ENCODE peak calls at places on chromosomes 11 and 22, in eight cellular contexts. O, E, T, X, Q, R, C and G are unnamed samples.

GRCh38 chr22:33303109-33303508 is 244.9 kb upstream of the SYN3 start:
- DNase-seq in Q (no peak), R (no peak), C (no peak), X (no peak), T (no peak), E (no peak), O (no peak), G (no peak)

GRCh38 chr11:65053826-65054503 is 4.4 kb downstream of the NAALADL1 start:
- DNase-seq in R (no peak), Q (no peak), E (no peak), C (no peak), O (no peak), X (no peak), T (no peak), G (no peak)

GRCh38 chr22:41181349-41182241 is 23.5 kb upstream of the L3MBTL2 start:
- DNase-seq in X (no peak), R (peak), T (no peak), E (no peak), O (peak), C (no peak), Q (no peak), G (peak)

GRCh38 chr11:73951797-73952196 is 971 bp downstream of the DNAJB13 start:
- DNase-seq in O (no peak), X (no peak), E (no peak), R (no peak), C (no peak), Q (no peak), T (no peak), G (no peak)

GRCh38 chr22:25139062-25139461 is 60.6 kb upstream of the CRYBB3 start:
- DNase-seq in R (no peak), E (peak), X (peak), T (no peak), Q (no peak), O (peak), C (no peak), G (no peak)

GRCh38 chr22:29260031-29260560 is 7.7 kb downstream of the RHBDD3 start:
- DNase-seq in T (no peak), Q (no peak), R (no peak), E (no peak), O (no peak), C (no peak), X (no peak), G (no peak)

GRCh38 chr11:76699461-76700091 is 29.0 kb upstream of the LRRC32 start:
- DNase-seq in R (peak), Q (no peak), X (no peak), O (no peak), T (no peak), C (no peak), E (no peak), G (no peak)

GRCh38 chr11:94516725-94517124 is 4.5 kb downstream of the C11orf97 start:
- DNase-seq in R (no peak), O (no peak), E (no peak), T (no peak), X (no peak), Q (no peak), C (no peak), G (no peak)

GRCh38 chr11:35477871-35478270 is 47.5 kb downstream of the PAMR1 start:
- DNase-seq in C (no peak), R (no peak), T (no peak), O (no peak), Q (no peak), X (no peak), E (no peak), G (no peak)

GRCh38 chr22:24117942-24118341 is 63.3 kb upstream of the SUSD2 start:
- DNase-seq in O (no peak), C (no peak), R (no peak), E (peak), T (no peak), Q (no peak), X (no peak), G (no peak)

GRCh38 chr11:63952570-63952969 is 13.8 kb downstream of the NAA40 start:
- DNase-seq in C (no peak), Q (no peak), R (no peak), T (no peak), E (no peak), O (no peak), X (no peak), G (no peak)

GRCh38 chr11:92131289-92131890 is 93.2 kb upstream of the FAT3 start:
- DNase-seq in C (no peak), E (no peak), Q (no peak), X (no peak), O (peak), R (peak), T (no peak), G (peak)

GRCh38 chr11:69492201-69492991 is 10.9 kb downstream of the LINC01488 start:
- DNase-seq in T (no peak), Q (no peak), E (no peak), O (no peak), C (no peak), R (no peak), X (no peak), G (no peak)

GRCh38 chr22:44304354-44304753 is 8.4 kb downstream of the SHISAL1 start:
- DNase-seq in C (no peak), R (peak), O (peak), E (no peak), T (no peak), Q (peak), X (no peak), G (peak)

GRCh38 chr11:118343981-118344521 is at the start of gene CD3G:
- DNase-seq in R (no peak), C (no peak), X (no peak), T (no peak), Q (no peak), E (no peak), O (no peak), G (no peak)

GRCh38 chr22:17285661-17286060 is 66.4 kb upstream of the ADA2 start:
- DNase-seq in T (no peak), C (no peak), X (no peak), Q (no peak), O (no peak), E (no peak), R (no peak), G (no peak)

GRCh38 chr22:50503475-50504145 is 3.9 kb downstream of the LMF2 start:
- DNase-seq in C (no peak), O (no peak), X (peak), R (no peak), E (peak), Q (no peak), T (no peak), G (no peak)

GRCh38 chr11:31106326-31106725 is 263.2 kb downstream of the DCDC1 start:
- DNase-seq in T (no peak), C (no peak), Q (no peak), R (no peak), O (no peak), E (peak), X (no peak), G (no peak)

GRCh38 chr22:37681001-37681424 is 5.1 kb upstream of the NOL12 start:
- DNase-seq in X (no peak), Q (peak), R (peak), E (no peak), O (no peak), C (no peak), T (no peak), G (peak)

GRCh38 chr11:104343578-104343977 is 179.6 kb upstream of the PDGFD start:
- DNase-seq in T (no peak), E (peak), X (no peak), C (peak), R (peak), O (peak), Q (no peak), G (no peak)

GRCh38 chr11:84947970-84948600 is 679.1 kb downstream of the DLG2 start:
- DNase-seq in Q (peak), E (peak), C (no peak), X (no peak), T (no peak), R (peak), O (no peak), G (peak)

GRCh38 chr11:66747480-66747879 is 18.5 kb upstream of the SPTBN2 start:
- DNase-seq in R (no peak), E (no peak), Q (no peak), C (no peak), X (no peak), O (no peak), T (no peak), G (no peak)

GRCh38 chr11:47550288-47551052 is 2.5 kb downstream of the CELF1 start:
- DNase-seq in Q (no peak), C (no peak), T (no peak), O (no peak), X (no peak), R (peak), E (no peak), G (peak)

GRCh38 chr11:1906623-1907423 is 12.7 kb upstream of the TNNT3 start:
- DNase-seq in T (no peak), C (no peak), O (no peak), E (no peak), R (no peak), X (no peak), Q (no peak), G (no peak)

GRCh38 chr11:121372671-121373429 is 79.3 kb upstream of the SORL1 start:
- DNase-seq in Q (no peak), C (no peak), E (no peak), O (no peak), R (no peak), X (no peak), T (no peak), G (no peak)

GRCh38 chr11:76424379-76424778 is 20.4 kb upstream of the EMSY start:
- DNase-seq in O (no peak), R (no peak), Q (no peak), C (no peak), X (no peak), T (no peak), E (no peak), G (no peak)

GRCh38 chr22:43477151-43477725 is 65.4 kb downstream of the MPPED1 start:
- DNase-seq in C (no peak), E (no peak), Q (no peak), T (no peak), R (no peak), X (no peak), O (no peak), G (no peak)

GRCh38 chr11:128506999-128507591 is 80.3 kb downstream of the ETS1 start:
- DNase-seq in T (peak), C (no peak), R (peak), O (peak), Q (peak), E (peak), X (peak), G (peak)

GRCh38 chr11:11263238-11264030 is 89.6 kb downstream of the CSNK2A3 start:
- DNase-seq in R (peak), T (no peak), O (peak), Q (no peak), X (no peak), E (peak), C (no peak), G (no peak)

GRCh38 chr11:2387266-2387982 is 10.3 kb downstream of the CD81 start:
- DNase-seq in X (no peak), T (no peak), E (no peak), Q (peak), C (no peak), R (peak), O (no peak), G (peak)

GRCh38 chr11:97883086-97883485 is 1137.7 kb upstream of the CNTN5 start:
- DNase-seq in C (no peak), T (no peak), E (no peak), R (peak), O (peak), Q (peak), X (no peak), G (no peak)

GRCh38 chr22:50252081-50253045 is 1.3 kb upstream of the HDAC10 start:
- DNase-seq in T (no peak), C (no peak), X (peak), O (peak), R (peak), Q (peak), E (peak), G (peak)

GRCh38 chr11:16261836-16262644 is 94.3 kb downstream of the SOX6 start:
- DNase-seq in O (no peak), X (no peak), R (no peak), T (no peak), Q (no peak), E (no peak), C (no peak), G (no peak)

GRCh38 chr11:111456859-111457730 is 55.1 kb downstream of the BTG4 start:
- DNase-seq in C (no peak), O (no peak), R (no peak), T (no peak), Q (no peak), X (no peak), E (no peak), G (no peak)

GRCh38 chr11:18491924-18492323 is 34.8 kb downstream of the TSG101 start:
- DNase-seq in T (no peak), C (no peak), R (peak), O (no peak), X (no peak), E (no peak), Q (peak), G (no peak)

GRCh38 chr11:43119275-43119970 is 192.4 kb upstream of the API5 start:
- DNase-seq in C (no peak), O (no peak), T (no peak), E (peak), R (no peak), X (no peak), Q (no peak), G (no peak)

GRCh38 chr22:38793721-38794466 is at the start of gene DNAL4:
- DNase-seq in R (peak), C (peak), Q (peak), T (peak), X (peak), O (peak), E (peak), G (peak)

GRCh38 chr22:38795569-38795968 is 1.6 kb upstream of the DNAL4 start:
- DNase-seq in X (no peak), C (no peak), E (no peak), Q (no peak), O (no peak), R (no peak), T (no peak), G (no peak)

GRCh38 chr22:38789606-38790005 is 4.3 kb downstream of the DNAL4 start:
- DNase-seq in R (no peak), Q (no peak), T (no peak), O (no peak), X (no peak), C (no peak), E (no peak), G (no peak)

GRCh38 chr22:38796262-38796957 is 2.5 kb upstream of the DNAL4 start:
- DNase-seq in O (peak), E (peak), X (no peak), R (peak), C (no peak), Q (no peak), T (no peak), G (no peak)

GRCh38 chr22:38792833-38793232 is 1.1 kb downstream of the DNAL4 start:
- DNase-seq in C (no peak), T (no peak), X (no peak), E (no peak), O (peak), R (no peak), Q (peak), G (no peak)
- H3K4me3 ChIP-seq in C (peak), T (peak), X (peak), E (peak), O (peak), R (peak), Q (peak), G (peak)

DNA sequence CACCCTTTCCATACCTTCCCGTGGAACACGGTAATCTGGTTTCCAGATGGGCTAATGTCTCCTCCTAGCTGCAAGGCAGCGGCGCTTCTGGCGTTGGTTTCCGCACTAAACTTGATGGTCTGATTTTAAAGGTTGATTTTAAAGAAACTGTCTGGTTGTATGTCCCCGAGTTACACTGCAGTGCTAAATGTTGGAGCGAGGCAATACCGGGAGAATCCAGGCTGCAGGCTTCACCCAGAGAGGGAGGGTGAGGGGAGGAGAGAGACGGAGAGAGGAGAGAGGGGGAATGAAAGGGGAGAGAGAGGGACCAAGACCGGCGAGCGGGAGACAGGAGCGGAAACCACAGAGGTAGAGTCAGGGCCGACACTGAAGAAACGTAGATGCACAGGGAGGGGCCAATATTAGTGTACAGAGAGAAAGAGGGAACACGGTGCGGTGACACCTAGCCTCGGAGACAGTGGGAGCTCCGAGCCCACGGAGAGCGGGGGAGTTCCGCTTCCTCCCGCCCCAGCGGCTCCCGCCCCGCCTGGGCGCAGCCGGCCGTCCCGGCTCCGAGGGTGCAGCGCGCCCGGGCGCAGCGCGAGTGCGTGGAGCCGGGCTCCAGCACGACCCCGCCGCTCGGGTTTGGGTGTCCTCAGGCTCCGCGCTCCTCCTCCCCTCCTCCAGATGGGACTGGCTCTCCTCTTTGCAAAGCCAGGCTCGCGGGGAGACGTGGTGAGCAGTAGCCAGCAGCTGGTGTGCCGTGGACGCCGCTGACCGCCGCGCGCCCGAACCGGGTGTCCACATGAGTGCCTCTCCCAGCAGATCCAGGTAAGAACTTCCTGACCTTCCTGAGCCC is 71.9 kb upstream of the GRAMD1B start:
- DNase-seq in R (peak), X (no peak), E (peak), T (no peak), Q (peak), C (no peak), O (peak), G (peak)
- TF ChIP-seq CTCF in R (no peak), X (no peak), E (peak), T (no peak), Q (peak), C (no peak), O (peak), G (no peak)

GRCh38 chr11:62646825-62647608 is 604 bp upstream of the GANAB start:
- DNase-seq in Q (no peak), T (no peak), E (no peak), X (peak), O (no peak), C (no peak), R (no peak), G (no peak)
- H3K4me3 ChIP-seq in Q (no peak), T (peak), E (peak), X (peak), O (no peak), C (no peak), R (no peak), G (no peak)

GRCh38 chr11:116071241-116071640 is 567.0 kb upstream of the CADM1 start:
- DNase-seq in X (no peak), E (no peak), Q (no peak), T (no peak), O (no peak), C (no peak), R (no peak), G (no peak)

GRCh38 chr11:116070555-116070954 is 566.3 kb upstream of the CADM1 start:
- DNase-seq in R (no peak), X (no peak), T (no peak), C (no peak), O (no peak), E (no peak), Q (no peak), G (no peak)

GRCh38 chr11:116072133-116072532 is 567.9 kb upstream of the CADM1 start:
- DNase-seq in O (no peak), T (no peak), Q (no peak), C (no peak), X (no peak), R (no peak), E (peak), G (no peak)

GRCh38 chr11:116073854-116074837 is 569.9 kb upstream of the CADM1 start:
- DNase-seq in C (no peak), X (no peak), R (peak), E (no peak), Q (peak), O (peak), T (no peak), G (no peak)

GRCh38 chr11:116072776-116073175 is 568.6 kb upstream of the CADM1 start:
- DNase-seq in C (no peak), T (no peak), R (no peak), Q (no peak), E (no peak), X (no peak), O (no peak), G (no peak)
- TF ChIP-seq CTCF in C (no peak), T (no peak), R (no peak), Q (peak), E (peak), X (no peak), O (no peak), G (no peak)

GRCh38 chr11:8809185-8809584 is 101.8 kb upstream of the AKIP1 start:
- DNase-seq in E (no peak), R (no peak), C (no peak), O (no peak), T (no peak), Q (peak), X (no peak), G (peak)

GRCh38 chr11:8811571-8811970 is 99.4 kb upstream of the AKIP1 start:
- DNase-seq in E (no peak), O (peak), C (no peak), R (peak), T (no peak), X (no peak), Q (no peak), G (peak)

GRCh38 chr11:8810331-8811301 is 100.4 kb upstream of the AKIP1 start:
- DNase-seq in T (peak), C (no peak), Q (peak), E (peak), R (peak), X (peak), O (peak), G (peak)

GRCh38 chr11:8808226-8808585 is 102.8 kb upstream of the AKIP1 start:
- DNase-seq in R (no peak), T (no peak), O (no peak), E (no peak), Q (no peak), X (no peak), C (no peak), G (peak)

DNA sequence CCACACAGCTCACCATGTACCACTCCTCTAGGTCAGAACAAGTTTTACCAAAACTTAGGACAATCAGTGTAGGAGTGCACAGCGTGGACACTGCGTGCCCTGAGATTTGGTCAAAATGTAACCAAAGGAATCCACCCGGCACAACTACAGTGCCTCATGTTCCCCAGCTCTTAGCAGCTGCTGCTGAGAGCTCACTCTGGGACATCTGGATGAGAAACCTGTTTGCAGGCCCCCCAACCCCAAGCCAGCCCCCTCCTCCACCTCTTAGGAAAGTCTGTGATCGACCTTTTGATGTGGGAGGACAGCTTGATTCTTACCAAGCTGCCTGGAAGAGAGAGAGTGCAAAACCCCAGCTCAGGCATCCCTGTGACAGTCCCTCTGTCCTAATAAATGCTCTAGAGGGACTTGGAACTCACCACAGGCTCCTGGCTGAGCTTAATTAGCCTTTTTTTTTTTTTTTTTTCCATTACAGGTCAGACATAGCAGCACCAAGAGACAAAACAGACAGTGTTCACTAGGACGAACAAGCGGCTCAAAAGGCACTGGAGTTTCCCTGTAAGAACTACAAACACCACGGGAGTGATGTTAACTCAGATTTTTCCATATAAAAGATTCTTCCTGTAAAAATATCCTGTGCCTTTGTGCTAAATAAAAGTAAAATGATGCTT is 101.2 kb upstream of the AKIP1 start:
- DNase-seq in T (no peak), X (no peak), Q (no peak), O (no peak), C (no peak), E (no peak), R (no peak), G (peak)
- H3K4me3 ChIP-seq in T (peak), X (peak), Q (peak), O (peak), C (no peak), E (peak), R (peak), G (peak)

GRCh38 chr11:72238492-72239295 is 5.3 kb downstream of the PHOX2A start:
- DNase-seq in R (no peak), E (no peak), T (no peak), C (no peak), Q (no peak), X (no peak), O (no peak), G (no peak)
- TF ChIP-seq CTCF in R (no peak), E (peak), T (no peak), C (no peak), Q (no peak), X (no peak), O (no peak), G (no peak)